ENCODE peak calls at places on chromosomes 4 and X, in eight cellular contexts. H is AG10803, Z is GM12865, L is epithelial cell of esophagus, T is mammary epithelial cell, B is cardiac muscle cell, R is astrocyte of the spinal cord, E is thyroid gland. J is an unnamed sample.

GRCh38 chrX:8724176-8724757 is 7.7 kb downstream of the ANOS1 start:
- DNase-seq in H (no peak), Z (no peak), L (no peak), T (no peak), B (peak; percentile 47), R (no peak), E (peak; percentile 22), J (no peak)

GRCh38 chr4:174628206-174628605 is 105.9 kb upstream of the HPGD start:
- DNase-seq in H (no peak), Z (no peak), L (no peak), T (no peak), B (no peak), R (no peak), E (no peak), J (no peak)

GRCh38 chrX:23764585-23764984 is 18.4 kb upstream of the SAT1 start:
- DNase-seq in H (no peak), Z (no peak), L (no peak), T (no peak), B (no peak), R (no peak), E (no peak), J (no peak)

GRCh38 chr4:78627046-78627965 is 75.7 kb downstream of the ANXA3 start:
- DNase-seq in H (no peak), Z (peak; percentile 37), L (peak; percentile 89), T (peak; percentile 86), B (no peak), R (no peak), E (no peak), J (no peak)

GRCh38 chr4:115834441-115834840 is 721.0 kb upstream of the NDST4 start:
- DNase-seq in H (no peak), Z (peak; percentile 19), L (peak; percentile 82), T (no peak), B (no peak), R (no peak), E (no peak), J (no peak)

GRCh38 chr4:27009539-27009938 is 148.9 kb downstream of the STIM2 start:
- DNase-seq in H (peak; percentile 21), Z (no peak), L (no peak), T (no peak), B (no peak), R (peak; percentile 79), E (no peak), J (peak; percentile 18)

GRCh38 chr4:169464080-169464479 is 148.3 kb downstream of the NEK1 start:
- DNase-seq in H (no peak), Z (no peak), L (no peak), T (no peak), B (no peak), R (no peak), E (no peak), J (no peak)

GRCh38 chr4:1193206-1194027 is 21.0 kb upstream of the SPON2 start:
- DNase-seq in H (no peak), Z (peak; percentile 1), L (no peak), T (no peak), B (peak; percentile 26), R (no peak), E (no peak), J (peak; percentile 31)

GRCh38 chr4:53586121-53586816 is 5.0 kb downstream of the LNX1 start:
- DNase-seq in H (peak; percentile 94), Z (no peak), L (peak; percentile 96), T (peak; percentile 74), B (peak; percentile 91), R (peak; percentile 79), E (no peak), J (peak; percentile 95)

GRCh38 chrX:23959781-23960180 is 52.0 kb downstream of the CXorf58 start:
- DNase-seq in H (no peak), Z (no peak), L (no peak), T (no peak), B (no peak), R (no peak), E (no peak), J (no peak)

GRCh38 chrX:112734250-112734649 is 54.5 kb upstream of the LHFPL1 start:
- DNase-seq in H (peak; percentile 61), Z (no peak), L (no peak), T (no peak), B (peak; percentile 1), R (no peak), E (peak; percentile 15), J (peak; percentile 12)

GRCh38 chrX:104430720-104431119 is 135.3 kb upstream of the IL1RAPL2 start:
- DNase-seq in H (no peak), Z (no peak), L (peak; percentile 81), T (peak; percentile 79), B (no peak), R (no peak), E (no peak), J (no peak)

GRCh38 chr4:113901994-113902787 is 77.3 kb downstream of the ARSJ start:
- DNase-seq in H (no peak), Z (no peak), L (peak; percentile 14), T (no peak), B (no peak), R (no peak), E (peak; percentile 57), J (no peak)

GRCh38 chr4:87007345-87008181 is 72.8 kb downstream of the AFF1 start:
- DNase-seq in H (no peak), Z (peak; percentile 52), L (peak; percentile 65), T (peak; percentile 47), B (peak; percentile 69), R (peak; percentile 55), E (peak; percentile 70), J (peak; percentile 59)

GRCh38 chr4:87009095-87009648 is 74.4 kb downstream of the AFF1 start:
- DNase-seq in H (no peak), Z (peak; percentile 38), L (no peak), T (no peak), B (no peak), R (no peak), E (no peak), J (no peak)

GRCh38 chr4:87011340-87012034 is 76.7 kb downstream of the AFF1 start:
- DNase-seq in H (peak; percentile 79), Z (no peak), L (peak; percentile 92), T (peak; percentile 80), B (peak; percentile 90), R (peak; percentile 83), E (no peak), J (peak; percentile 92)

GRCh38 chr4:87012265-87012953 is 77.6 kb downstream of the AFF1 start:
- DNase-seq in H (no peak), Z (no peak), L (no peak), T (no peak), B (no peak), R (no peak), E (no peak), J (no peak)

GRCh38 chr4:87010192-87010591 is 75.4 kb downstream of the AFF1 start:
- DNase-seq in H (no peak), Z (no peak), L (no peak), T (no peak), B (no peak), R (no peak), E (no peak), J (no peak)
- TF ChIP-seq CTCF in H (no peak), Z (no peak), L (no peak), T (no peak), B (no peak), R (no peak), E (no peak), J (no peak)

GRCh38 chrX:86148024-86148511 is at the start of gene DACH2:
- DNase-seq in H (peak; percentile 33), Z (peak; percentile 77), L (peak; percentile 84), T (peak; percentile 75), B (peak; percentile 64), R (peak; percentile 49), E (peak; percentile 82), J (peak; percentile 57)

GRCh38 chrX:86146102-86146501 is 2.1 kb upstream of the DACH2 start:
- DNase-seq in H (no peak), Z (no peak), L (no peak), T (no peak), B (no peak), R (no peak), E (no peak), J (no peak)

GRCh38 chrX:86148594-86148993 is 343 bp downstream of the DACH2 start:
- DNase-seq in H (no peak), Z (no peak), L (no peak), T (no peak), B (no peak), R (no peak), E (no peak), J (no peak)

GRCh38 chrX:86154586-86154985 is 6.3 kb downstream of the DACH2 start:
- DNase-seq in H (no peak), Z (no peak), L (no peak), T (no peak), B (no peak), R (no peak), E (no peak), J (no peak)

GRCh38 chrX:86149089-86149488 is 838 bp downstream of the DACH2 start:
- DNase-seq in H (no peak), Z (no peak), L (peak; percentile 12), T (no peak), B (no peak), R (no peak), E (peak; percentile 15), J (no peak)
- H3K4me3 ChIP-seq in H (no peak overlapping the region), Z (no peak overlapping the region), L (peak overlapping the region; percentile 50), T (peak overlapping the region; percentile 40), B (peak overlapping the region; percentile 42), R (peak overlapping the region; percentile 39), E (no peak overlapping the region), J (no peak overlapping the region)

DNA sequence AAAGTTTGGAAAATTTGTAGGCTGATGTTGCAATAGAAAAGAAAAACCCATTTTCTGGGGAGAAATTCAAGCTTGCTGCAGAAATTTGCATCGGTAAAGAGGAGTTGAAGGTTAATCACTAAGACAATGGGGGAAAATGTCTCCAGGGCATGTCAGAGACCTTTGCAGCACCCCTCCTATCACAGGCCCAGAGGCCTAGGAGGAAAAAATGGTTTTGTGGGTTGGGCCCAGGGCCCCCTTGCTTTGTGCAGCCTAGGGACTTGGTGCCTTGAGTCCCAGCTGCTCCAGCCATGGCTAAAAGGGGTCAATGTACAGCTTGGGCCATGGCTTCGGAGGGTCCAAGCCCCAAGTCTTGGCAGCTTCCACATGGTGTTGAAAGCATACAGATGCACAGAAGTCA is 17.8 kb downstream of the TMSB15A start:
- DNase-seq in H (no peak), Z (no peak), L (no peak), T (no peak), B (no peak), R (no peak), E (no peak), J (no peak)
- TF ChIP-seq CTCF in H (no peak), Z (no peak), L (no peak), T (no peak), B (no peak), R (no peak), E (no peak), J (no peak)

DNA sequence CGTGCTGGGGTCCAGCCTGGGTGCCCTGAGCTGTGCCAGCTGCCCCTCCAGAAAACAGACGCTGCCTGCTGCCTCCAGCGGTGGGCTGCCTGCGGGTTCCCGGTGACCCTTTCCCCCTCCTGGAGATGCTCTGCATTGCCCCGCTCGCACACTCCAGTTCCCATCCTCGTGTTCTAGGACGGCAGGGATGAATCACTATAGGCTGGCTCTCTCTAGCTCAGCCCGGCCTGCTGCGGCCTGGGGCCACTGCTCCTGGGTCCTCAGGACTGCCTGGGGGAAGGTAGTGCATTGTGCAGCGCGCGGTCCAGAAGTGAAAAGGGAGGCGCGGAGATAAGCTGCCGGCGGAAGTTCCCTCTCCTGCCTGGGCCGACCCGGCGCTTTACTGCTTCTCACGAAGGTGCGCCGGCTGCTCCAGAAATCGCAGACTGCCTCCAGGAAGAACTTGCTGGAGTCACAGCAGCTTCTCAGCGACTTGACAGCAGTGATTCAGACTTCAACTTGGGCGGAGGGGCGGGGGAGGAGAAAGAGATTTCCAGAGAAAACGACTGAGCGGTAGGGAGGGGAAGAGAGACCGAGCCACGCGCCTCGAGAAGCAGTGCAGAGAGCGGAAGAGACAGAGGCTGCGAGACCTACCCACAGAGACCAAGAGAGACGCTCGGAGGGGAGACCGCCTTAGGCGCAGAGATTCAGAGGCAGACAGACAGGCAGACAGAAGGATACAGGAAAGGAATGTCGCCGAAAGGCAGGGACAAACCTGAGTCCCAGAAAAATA is 6.7 kb upstream of the MSX1 start:
- DNase-seq in H (peak; percentile 80), Z (peak; percentile 75), L (peak; percentile 65), T (peak; percentile 58), B (peak; percentile 69), R (peak; percentile 67), E (no peak), J (peak; percentile 68)
- H3K4me3 ChIP-seq in H (peak overlapping the region; percentile 56), Z (peak overlapping the region; percentile 52), L (peak overlapping the region; percentile 21), T (peak overlapping the region; percentile 30), B (no peak overlapping the region), R (peak overlapping the region; percentile 25), E (no peak overlapping the region), J (peak overlapping the region; percentile 43)

J was measured in fibroblast of pulmonary artery.